ENCODE peak calls at places on chromosomes 12 and 14, in six cellular contexts. I is prostate gland, J is upper lobe of right lung, U is cardiac fibroblast, D is left ventricle myocardium inferior, L is cardiac muscle cell. G is an unnamed sample.

GRCh38 chr14:64800000-64800399 is 79.7 kb downstream of the SPTB start:
- DNase-seq in U (peak), D (peak), I (no peak), L (peak), J (no peak), G (peak)

GRCh38 chr12:32918890-32919791 is 22.6 kb upstream of the PKP2 start:
- DNase-seq in J (no peak), U (peak), L (peak), D (no peak), I (no peak), G (peak)

GRCh38 chr12:68089101-68089500 is 70.4 kb downstream of the IFNG start:
- DNase-seq in U (no peak), I (no peak), L (no peak), J (no peak), D (no peak), G (no peak)

GRCh38 chr12:112419269-112420133 is 754 bp downstream of the PTPN11 start:
- DNase-seq in J (peak), D (peak), L (peak), U (peak), I (peak), G (peak)

GRCh38 chr14:86933460-86933859 is 1059.5 kb downstream of the GALC start:
- DNase-seq in L (no peak), D (no peak), I (no peak), U (no peak), J (no peak), G (no peak)

GRCh38 chr14:20350280-20350679 is 6.8 kb downstream of the PARP2 start:
- DNase-seq in J (no peak), U (no peak), I (no peak), D (no peak), L (no peak), G (no peak)

GRCh38 chr14:29042546-29042945 is 276.0 kb downstream of the FOXG1 start:
- DNase-seq in L (no peak), I (no peak), U (no peak), J (no peak), D (no peak), G (no peak)

GRCh38 chr12:76586764-76587395 is 27.3 kb upstream of the OSBPL8 start:
- DNase-seq in D (no peak), I (peak), L (peak), J (no peak), U (peak), G (peak)

GRCh38 chr12:25553083-25553482 is at the start of gene LMNTD1:
- DNase-seq in U (peak), L (peak), J (no peak), D (no peak), I (no peak), G (peak)

GRCh38 chr14:68222726-68223125 is 403.1 kb downstream of the RAD51B start:
- DNase-seq in J (no peak), U (no peak), D (no peak), L (no peak), I (no peak), G (no peak)
- TF ChIP-seq CTCF in J (no peak), U (no peak), D (no peak), L (no peak), I (no peak), G (no peak)

GRCh38 chr12:130952545-130952954 is 1.2 kb upstream of the ADGRD1 start:
- DNase-seq in U (no peak), I (no peak), J (no peak), L (no peak), D (no peak), G (no peak)

GRCh38 chr12:130952106-130952505 is 1.6 kb upstream of the ADGRD1 start:
- DNase-seq in L (no peak), D (no peak), J (no peak), I (no peak), U (no peak), G (no peak)

GRCh38 chr12:130955238-130955816 is 1.6 kb downstream of the ADGRD1 start:
- DNase-seq in I (no peak), J (no peak), L (no peak), D (peak), U (no peak), G (no peak)

GRCh38 chr12:130954544-130954831 is 781 bp downstream of the ADGRD1 start:
- DNase-seq in L (no peak), J (peak), U (no peak), I (no peak), D (no peak), G (no peak)

DNA sequence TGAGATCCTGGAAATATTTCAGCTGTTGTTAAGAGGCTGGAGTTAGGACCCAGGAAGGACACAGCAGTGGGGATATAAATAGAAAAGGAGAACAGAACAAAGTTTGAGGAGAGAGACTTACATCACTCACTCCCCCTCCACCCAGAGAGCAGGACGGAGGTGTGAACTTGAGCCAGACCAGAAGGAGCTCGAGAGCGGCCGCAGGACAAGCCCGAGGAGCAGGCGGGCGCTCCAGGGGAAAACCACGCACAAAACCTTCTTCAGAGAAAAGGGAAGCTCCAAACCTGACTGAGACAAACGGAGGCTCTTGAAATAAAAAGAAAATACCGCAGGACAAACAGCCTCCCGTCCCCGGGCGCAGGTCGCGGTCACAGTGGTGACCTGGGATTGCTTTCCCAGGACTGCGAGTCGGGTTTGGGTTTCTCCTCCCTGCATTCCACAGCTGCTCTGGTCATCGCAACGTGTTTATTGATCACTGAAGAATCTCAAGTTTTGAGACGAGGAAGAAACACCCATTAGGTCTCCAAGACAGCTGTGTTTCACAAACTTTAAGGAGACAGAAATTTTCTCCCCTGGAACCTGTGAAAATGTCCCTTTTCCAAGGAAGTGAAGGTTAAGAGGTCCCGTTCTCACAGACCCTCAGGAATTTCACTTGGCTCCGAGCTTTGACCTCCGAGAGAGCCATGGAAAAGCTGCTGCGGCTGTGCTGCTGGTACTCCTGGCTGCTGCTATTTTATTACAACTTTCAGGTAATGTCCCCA is at the start of gene ADGRD1:
- DNase-seq in D (peak), I (no peak), U (peak), L (peak), J (peak), G (peak)
- H3K4me3 ChIP-seq in D (peak), I (peak), U (peak), L (peak), J (peak), G (peak)

GRCh38 chr12:26806556-26806955 is 26.4 kb downstream of the ITPR2 start:
- DNase-seq in U (no peak), L (no peak), J (no peak), I (no peak), D (no peak), G (no peak)

GRCh38 chr12:26808766-26809460 is 24.1 kb downstream of the ITPR2 start:
- DNase-seq in D (no peak), U (no peak), I (no peak), J (no peak), L (no peak), G (no peak)

GRCh38 chr12:26805401-26805971 is 27.5 kb downstream of the ITPR2 start:
- DNase-seq in U (no peak), L (no peak), I (no peak), J (no peak), D (no peak), G (no peak)

GRCh38 chr12:26809611-26810298 is 23.2 kb downstream of the ITPR2 start:
- DNase-seq in J (no peak), L (no peak), D (no peak), U (no peak), I (no peak), G (no peak)

DNA sequence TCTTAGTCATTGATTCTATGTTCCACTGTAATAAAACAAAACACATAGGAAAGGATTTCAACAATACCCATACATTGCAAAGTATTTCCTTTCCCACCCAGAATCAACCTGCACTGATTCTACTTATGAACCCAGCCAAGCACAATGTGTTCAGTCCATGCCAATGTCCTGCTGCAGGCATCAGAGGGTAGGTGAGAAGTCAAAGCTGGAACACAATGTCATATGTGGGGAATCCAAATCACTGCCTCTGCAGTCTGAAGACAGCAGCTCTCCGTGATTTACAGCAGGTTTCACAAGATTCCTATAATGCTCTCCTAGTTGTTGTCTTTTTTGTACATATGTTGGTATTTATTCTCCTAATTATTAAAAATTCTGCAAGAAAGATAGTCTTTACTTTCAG is 25.7 kb downstream of the ITPR2 start:
- DNase-seq in L (no peak), D (no peak), J (no peak), U (no peak), I (no peak), G (no peak)
- TF ChIP-seq CTCF in L (no peak), D (no peak), J (no peak), U (no peak), I (no peak), G (no peak)

DNA sequence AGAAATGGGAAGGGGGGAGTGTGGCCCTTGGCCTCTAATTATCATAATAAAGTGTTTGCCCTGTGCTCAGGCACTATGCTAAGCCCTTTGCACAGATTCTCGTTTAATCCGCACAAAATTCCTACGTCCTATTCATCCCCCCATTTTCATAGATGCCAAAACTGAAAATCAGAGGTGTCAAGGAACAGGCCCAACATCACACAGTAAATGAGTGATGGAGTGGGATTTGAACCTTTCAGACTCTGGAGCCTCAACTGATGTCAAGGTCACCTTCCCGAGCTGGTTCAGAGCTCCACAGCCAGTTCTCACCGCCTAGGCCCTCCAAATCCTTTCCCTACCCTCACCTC is 80.7 kb downstream of the IRF2BPL start:
- DNase-seq in I (no peak), D (no peak), U (no peak), L (no peak), J (no peak), G (no peak)
- H3K4me3 ChIP-seq in I (no peak), D (peak), U (no peak), L (no peak), J (peak), G (no peak)

DNA sequence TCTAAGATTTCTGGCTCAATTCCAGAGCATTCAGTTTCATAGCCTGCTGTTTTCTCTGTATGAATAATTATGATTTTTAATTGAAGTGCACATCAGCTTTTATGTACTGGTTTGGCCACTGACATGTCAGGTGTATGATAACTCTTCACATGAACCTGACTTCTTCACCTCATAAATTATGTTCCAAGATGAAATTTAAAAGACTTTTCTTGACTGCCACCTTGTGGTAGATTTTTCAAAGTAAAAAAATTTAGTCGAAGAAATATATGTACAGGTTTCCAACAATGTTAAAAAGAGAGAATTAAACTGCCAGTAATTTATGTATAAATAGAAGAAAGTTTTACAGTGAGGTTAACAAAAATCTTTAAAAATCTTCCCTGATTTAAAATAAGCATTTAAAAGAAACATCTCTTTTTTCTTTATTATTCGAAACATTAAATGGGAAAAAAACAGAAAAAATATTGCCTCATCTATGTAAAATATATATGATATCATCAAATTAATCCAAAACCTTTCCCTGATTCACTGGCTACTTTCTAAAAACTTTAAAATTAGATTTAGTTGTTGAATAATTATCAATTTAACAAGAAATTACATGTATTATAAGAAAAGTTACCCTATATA is 124.9 kb upstream of the ATXN7L3B start:
- DNase-seq in I (no peak), U (peak), D (no peak), J (no peak), L (peak), G (peak)
- TF ChIP-seq CTCF in I (peak), U (peak), D (peak), J (peak), L (peak), G (peak)

DNA sequence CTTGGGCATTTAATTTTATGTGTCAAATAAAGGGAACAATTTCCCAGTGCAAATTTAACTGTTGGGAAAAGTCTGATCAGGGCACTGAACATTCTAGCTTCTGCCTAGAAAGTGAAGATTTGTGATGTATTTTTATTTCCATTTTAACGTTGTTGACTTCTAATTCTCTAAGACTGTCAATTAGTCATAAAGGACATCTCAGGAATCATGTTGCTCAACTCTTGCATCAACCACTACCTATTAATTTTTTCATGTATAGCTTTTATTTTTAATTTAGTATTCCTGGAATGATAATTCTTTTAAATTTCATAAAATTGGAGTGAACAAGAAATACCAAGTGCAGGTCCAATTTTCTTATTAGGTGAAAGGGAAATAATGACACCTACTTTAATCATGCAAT is 87.9 kb upstream of the METAP2 start:
- DNase-seq in J (no peak), I (no peak), D (no peak), L (peak), U (peak), G (peak)
- H3K4me3 ChIP-seq in J (peak), I (no peak), D (peak), L (no peak), U (no peak), G (peak)

G was measured in fibroblast of the aortic adventitia.